ENCODE peak calls at places on chromosomes 16 and 17, in six cellular contexts. One of them, this sample, is unnamed.

GRCh38 chr16:85049864-85050263 is 22.3 kb downstream of the KIAA0513 start:
- DNase-seq in dorsolateral prefrontal cortex: no peak
- DNase-seq in A549: no peak
- DNase-seq in activated B cell treated with CpG ODN at 0.5 μM for 24 hours: no peak
- DNase-seq in breast epithelium: no peak
- DNase-seq in cardiac fibroblast: no peak
- DNase-seq in this sample: no peak

GRCh38 chr16:88321635-88322499 is 60.9 kb upstream of the ZNF469 start:
- DNase-seq in activated B cell treated with CpG ODN at 0.5 μM for 24 hours: no peak
- DNase-seq in cardiac fibroblast: no peak
- DNase-seq in A549: no peak
- DNase-seq in dorsolateral prefrontal cortex: no peak
- DNase-seq in breast epithelium: no peak
- DNase-seq in this sample: no peak

GRCh38 chr16:85851034-85851780 is 47.8 kb upstream of the IRF8 start:
- DNase-seq in dorsolateral prefrontal cortex: no peak
- DNase-seq in cardiac fibroblast: no peak
- DNase-seq in A549: no peak
- DNase-seq in activated B cell treated with CpG ODN at 0.5 μM for 24 hours: no peak
- DNase-seq in breast epithelium: no peak
- DNase-seq in this sample: no peak

GRCh38 chr17:33684714-33685113 is 391.6 kb upstream of the ASIC2 start:
- DNase-seq in cardiac fibroblast: no peak
- DNase-seq in A549: no peak
- DNase-seq in breast epithelium: no peak
- DNase-seq in dorsolateral prefrontal cortex: no peak
- DNase-seq in activated B cell treated with CpG ODN at 0.5 μM for 24 hours: no peak
- DNase-seq in this sample: no peak

GRCh38 chr17:51869387-51869786 is 289.1 kb downstream of the CA10 start:
- DNase-seq in breast epithelium: no peak
- DNase-seq in A549: no peak
- DNase-seq in cardiac fibroblast: peak; percentile 19
- DNase-seq in activated B cell treated with CpG ODN at 0.5 μM for 24 hours: no peak
- DNase-seq in dorsolateral prefrontal cortex: no peak
- DNase-seq in this sample: no peak

GRCh38 chr17:31674717-31675349 is 184.2 kb downstream of the COPRS start:
- DNase-seq in dorsolateral prefrontal cortex: no peak
- DNase-seq in activated B cell treated with CpG ODN at 0.5 μM for 24 hours: no peak
- DNase-seq in A549: no peak
- DNase-seq in cardiac fibroblast: peak; percentile 60
- DNase-seq in breast epithelium: no peak
- DNase-seq in this sample: no peak

GRCh38 chr16:85010446-85010930 is 847 bp downstream of the ZDHHC7 start:
- DNase-seq in A549: no peak
- DNase-seq in cardiac fibroblast: no peak
- DNase-seq in dorsolateral prefrontal cortex: no peak
- DNase-seq in breast epithelium: no peak
- DNase-seq in activated B cell treated with CpG ODN at 0.5 μM for 24 hours: no peak
- DNase-seq in this sample: no peak

GRCh38 chr16:77273815-77274214 is 74.6 kb downstream of the SYCE1L start:
- DNase-seq in cardiac fibroblast: peak; percentile 45
- DNase-seq in breast epithelium: no peak
- DNase-seq in A549: no peak
- DNase-seq in activated B cell treated with CpG ODN at 0.5 μM for 24 hours: no peak
- DNase-seq in dorsolateral prefrontal cortex: no peak
- DNase-seq in this sample: no peak

GRCh38 chr16:84283314-84284167 is 11.1 kb upstream of the WFDC1 start:
- DNase-seq in activated B cell treated with CpG ODN at 0.5 μM for 24 hours: no peak
- DNase-seq in cardiac fibroblast: peak; percentile 16
- DNase-seq in dorsolateral prefrontal cortex: no peak
- DNase-seq in breast epithelium: no peak
- DNase-seq in A549: no peak
- DNase-seq in this sample: no peak

GRCh38 chr17:512926-513325 is 160.3 kb upstream of the RPH3AL start:
- DNase-seq in breast epithelium: no peak
- DNase-seq in activated B cell treated with CpG ODN at 0.5 μM for 24 hours: no peak
- DNase-seq in A549: no peak
- DNase-seq in cardiac fibroblast: no peak
- DNase-seq in dorsolateral prefrontal cortex: no peak
- DNase-seq in this sample: no peak

GRCh38 chr16:87850009-87851006 is 19.0 kb downstream of the SLC7A5 start:
- DNase-seq in breast epithelium: no peak
- DNase-seq in cardiac fibroblast: peak; percentile 51
- DNase-seq in dorsolateral prefrontal cortex: no peak
- DNase-seq in activated B cell treated with CpG ODN at 0.5 μM for 24 hours: peak; percentile 66
- DNase-seq in A549: no peak
- DNase-seq in this sample: peak; percentile 73

GRCh38 chr16:508884-509736 is 18.4 kb upstream of the CAPN15 start:
- DNase-seq in activated B cell treated with CpG ODN at 0.5 μM for 24 hours: no peak
- DNase-seq in A549: no peak
- DNase-seq in dorsolateral prefrontal cortex: no peak
- DNase-seq in cardiac fibroblast: peak; percentile 31
- DNase-seq in breast epithelium: no peak
- DNase-seq in this sample: no peak

GRCh38 chr17:31754239-31754945 is 104.7 kb downstream of the COPRS start:
- DNase-seq in activated B cell treated with CpG ODN at 0.5 μM for 24 hours: no peak
- DNase-seq in breast epithelium: no peak
- DNase-seq in cardiac fibroblast: peak; percentile 91
- DNase-seq in A549: no peak
- DNase-seq in dorsolateral prefrontal cortex: no peak
- DNase-seq in this sample: no peak

GRCh38 chr16:68681038-68681437 is 35.9 kb downstream of the CDH3 start:
- DNase-seq in activated B cell treated with CpG ODN at 0.5 μM for 24 hours: no peak
- DNase-seq in A549: no peak
- DNase-seq in dorsolateral prefrontal cortex: no peak
- DNase-seq in breast epithelium: no peak
- DNase-seq in cardiac fibroblast: no peak
- DNase-seq in this sample: no peak

GRCh38 chr16:86951041-86951822 is 366.0 kb downstream of the C16orf95 start:
- DNase-seq in breast epithelium: no peak
- DNase-seq in activated B cell treated with CpG ODN at 0.5 μM for 24 hours: no peak
- DNase-seq in dorsolateral prefrontal cortex: no peak
- DNase-seq in A549: no peak
- DNase-seq in cardiac fibroblast: no peak
- DNase-seq in this sample: no peak

GRCh38 chr17:4483012-4483840 is 15.5 kb upstream of the SPNS2 start:
- DNase-seq in activated B cell treated with CpG ODN at 0.5 μM for 24 hours: no peak
- DNase-seq in dorsolateral prefrontal cortex: no peak
- DNase-seq in A549: peak; percentile 53
- DNase-seq in cardiac fibroblast: peak; percentile 25
- DNase-seq in breast epithelium: peak; percentile 71
- DNase-seq in this sample: no peak

GRCh38 chr17:81021531-81022370 is 13.2 kb upstream of the BAIAP2 start:
- DNase-seq in dorsolateral prefrontal cortex: no peak
- DNase-seq in activated B cell treated with CpG ODN at 0.5 μM for 24 hours: no peak
- DNase-seq in cardiac fibroblast: no peak
- DNase-seq in A549: no peak
- DNase-seq in breast epithelium: no peak
- DNase-seq in this sample: peak; percentile 8

GRCh38 chr17:52148969-52149351 is 9.6 kb downstream of the CA10 start:
- DNase-seq in dorsolateral prefrontal cortex: no peak
- DNase-seq in A549: no peak
- DNase-seq in cardiac fibroblast: no peak
- DNase-seq in activated B cell treated with CpG ODN at 0.5 μM for 24 hours: no peak
- DNase-seq in breast epithelium: no peak
- DNase-seq in this sample: no peak

DNA sequence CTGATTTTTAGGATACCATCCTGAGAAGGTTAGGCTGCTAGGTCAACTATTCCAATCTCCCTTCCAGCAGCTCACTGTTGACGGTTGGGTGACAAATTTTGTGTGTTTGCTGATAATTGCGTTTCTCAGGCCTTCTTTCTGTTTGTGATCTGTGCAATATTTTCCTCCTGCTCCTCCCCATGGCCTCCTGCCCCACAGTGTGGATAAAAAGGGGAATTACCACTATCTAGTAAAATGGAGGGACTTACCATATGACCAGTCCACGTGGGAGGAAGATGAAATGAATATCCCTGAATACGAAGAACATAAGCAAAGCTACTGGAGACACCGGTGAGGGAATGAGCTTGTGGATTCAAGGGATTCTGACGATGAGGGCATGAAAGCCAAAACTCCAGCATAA is 9.2 kb downstream of the CHD3 start:
- DNase-seq in activated B cell treated with CpG ODN at 0.5 μM for 24 hours: no peak
- DNase-seq in breast epithelium: no peak
- DNase-seq in cardiac fibroblast: peak; percentile 72
- DNase-seq in A549: peak; percentile 55
- DNase-seq in dorsolateral prefrontal cortex: no peak
- DNase-seq in this sample: no peak
- TF ChIP-seq CTCF in activated B cell treated with CpG ODN at 0.5 μM for 24 hours: no peak
- TF ChIP-seq CTCF in breast epithelium: peak; percentile 44
- TF ChIP-seq CTCF in cardiac fibroblast: peak; percentile 45
- TF ChIP-seq CTCF in A549: peak; percentile 64
- TF ChIP-seq CTCF in dorsolateral prefrontal cortex: peak; percentile 76
- TF ChIP-seq CTCF in this sample: peak; percentile 74

GRCh38 chr16:8853150-8853549 is 15.7 kb downstream of the CARHSP1 start:
- DNase-seq in dorsolateral prefrontal cortex: no peak
- DNase-seq in cardiac fibroblast: no peak
- DNase-seq in activated B cell treated with CpG ODN at 0.5 μM for 24 hours: no peak
- DNase-seq in A549: no peak
- DNase-seq in breast epithelium: no peak
- DNase-seq in this sample: no peak

GRCh38 chr16:8854298-8854948 is 14.4 kb downstream of the CARHSP1 start:
- DNase-seq in cardiac fibroblast: no peak
- DNase-seq in activated B cell treated with CpG ODN at 0.5 μM for 24 hours: no peak
- DNase-seq in dorsolateral prefrontal cortex: no peak
- DNase-seq in breast epithelium: no peak
- DNase-seq in A549: no peak
- DNase-seq in this sample: no peak

GRCh38 chr16:8853611-8854010 is 15.2 kb downstream of the CARHSP1 start:
- DNase-seq in breast epithelium: no peak
- DNase-seq in dorsolateral prefrontal cortex: no peak
- DNase-seq in A549: no peak
- DNase-seq in activated B cell treated with CpG ODN at 0.5 μM for 24 hours: no peak
- DNase-seq in cardiac fibroblast: no peak
- DNase-seq in this sample: no peak

GRCh38 chr16:8855972-8856371 is 12.8 kb downstream of the CARHSP1 start:
- DNase-seq in activated B cell treated with CpG ODN at 0.5 μM for 24 hours: no peak
- DNase-seq in cardiac fibroblast: no peak
- DNase-seq in breast epithelium: no peak
- DNase-seq in dorsolateral prefrontal cortex: no peak
- DNase-seq in A549: no peak
- DNase-seq in this sample: no peak

DNA sequence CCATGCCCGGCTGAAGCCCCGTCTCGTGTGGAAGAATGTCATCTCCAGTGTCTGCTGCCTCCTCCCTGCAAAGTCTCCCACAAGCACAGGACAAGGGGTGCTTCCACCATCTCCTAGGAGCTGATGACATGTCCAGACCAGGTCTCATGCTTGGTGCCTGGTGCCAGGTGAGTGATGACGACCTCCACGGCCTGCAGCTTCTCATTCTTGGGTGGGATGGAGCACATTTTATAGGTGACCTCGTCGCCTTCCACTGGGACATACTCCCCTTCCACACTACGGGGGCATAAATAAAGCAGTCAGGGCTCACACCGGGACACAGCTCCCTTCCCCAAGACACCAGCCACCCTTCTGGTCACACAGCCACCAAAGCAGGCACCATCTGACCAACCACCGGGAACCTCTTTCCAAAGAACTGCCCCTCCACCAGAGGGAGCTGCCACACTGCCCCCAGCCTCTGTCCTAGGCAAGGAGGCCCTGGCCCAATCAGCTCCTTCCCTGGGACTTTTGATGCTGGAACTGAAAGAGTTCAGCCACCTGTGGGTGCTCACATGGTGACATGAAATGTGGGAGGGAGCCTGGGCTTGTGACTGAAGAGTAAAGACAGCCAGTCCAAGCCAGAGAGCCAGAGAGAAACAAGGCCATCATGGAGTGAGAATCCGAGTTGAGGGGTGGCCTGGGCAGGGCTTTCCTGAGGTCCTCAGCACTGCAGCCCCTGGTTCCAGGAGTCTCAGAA is 13.6 kb downstream of the CARHSP1 start:
- DNase-seq in breast epithelium: no peak
- DNase-seq in cardiac fibroblast: no peak
- DNase-seq in A549: no peak
- DNase-seq in activated B cell treated with CpG ODN at 0.5 μM for 24 hours: no peak
- DNase-seq in dorsolateral prefrontal cortex: no peak
- DNase-seq in this sample: no peak
- TF ChIP-seq CTCF in breast epithelium: no peak
- TF ChIP-seq CTCF in cardiac fibroblast: peak; percentile 32
- TF ChIP-seq CTCF in A549: no peak
- TF ChIP-seq CTCF in activated B cell treated with CpG ODN at 0.5 μM for 24 hours: no peak
- TF ChIP-seq CTCF in dorsolateral prefrontal cortex: no peak
- TF ChIP-seq CTCF in this sample: no peak

GRCh38 chr17:47733414-47734288 is 615 bp downstream of the TBX21 start:
- DNase-seq in dorsolateral prefrontal cortex: no peak
- DNase-seq in activated B cell treated with CpG ODN at 0.5 μM for 24 hours: peak; percentile 48
- DNase-seq in breast epithelium: peak; percentile 22
- DNase-seq in cardiac fibroblast: no peak
- DNase-seq in A549: no peak
- DNase-seq in this sample: no peak

GRCh38 chr17:47735139-47735464 is 2.1 kb downstream of the TBX21 start:
- DNase-seq in breast epithelium: no peak
- DNase-seq in activated B cell treated with CpG ODN at 0.5 μM for 24 hours: no peak
- DNase-seq in cardiac fibroblast: no peak
- DNase-seq in dorsolateral prefrontal cortex: no peak
- DNase-seq in A549: no peak
- DNase-seq in this sample: no peak

GRCh38 chr17:47732399-47733046 is 513 bp upstream of the TBX21 start:
- DNase-seq in cardiac fibroblast: no peak
- DNase-seq in breast epithelium: no peak
- DNase-seq in activated B cell treated with CpG ODN at 0.5 μM for 24 hours: no peak
- DNase-seq in A549: no peak
- DNase-seq in dorsolateral prefrontal cortex: peak; percentile 11
- DNase-seq in this sample: no peak

GRCh38 chr17:47731396-47731795 is 1.6 kb upstream of the TBX21 start:
- DNase-seq in cardiac fibroblast: no peak
- DNase-seq in breast epithelium: no peak
- DNase-seq in A549: no peak
- DNase-seq in activated B cell treated with CpG ODN at 0.5 μM for 24 hours: no peak
- DNase-seq in dorsolateral prefrontal cortex: no peak
- DNase-seq in this sample: no peak

GRCh38 chr17:47733047-47733413 is at the start of gene TBX21:
- DNase-seq in cardiac fibroblast: peak; percentile 14
- DNase-seq in breast epithelium: peak; percentile 57
- DNase-seq in dorsolateral prefrontal cortex: no peak
- DNase-seq in A549: peak; percentile 90
- DNase-seq in activated B cell treated with CpG ODN at 0.5 μM for 24 hours: peak; percentile 79
- DNase-seq in this sample: no peak
- TF ChIP-seq CTCF in cardiac fibroblast: no peak
- TF ChIP-seq CTCF in breast epithelium: no peak
- TF ChIP-seq CTCF in dorsolateral prefrontal cortex: no peak
- TF ChIP-seq CTCF in A549: peak; percentile 45
- TF ChIP-seq CTCF in activated B cell treated with CpG ODN at 0.5 μM for 24 hours: peak; percentile 43
- TF ChIP-seq CTCF in this sample: no peak

DNA sequence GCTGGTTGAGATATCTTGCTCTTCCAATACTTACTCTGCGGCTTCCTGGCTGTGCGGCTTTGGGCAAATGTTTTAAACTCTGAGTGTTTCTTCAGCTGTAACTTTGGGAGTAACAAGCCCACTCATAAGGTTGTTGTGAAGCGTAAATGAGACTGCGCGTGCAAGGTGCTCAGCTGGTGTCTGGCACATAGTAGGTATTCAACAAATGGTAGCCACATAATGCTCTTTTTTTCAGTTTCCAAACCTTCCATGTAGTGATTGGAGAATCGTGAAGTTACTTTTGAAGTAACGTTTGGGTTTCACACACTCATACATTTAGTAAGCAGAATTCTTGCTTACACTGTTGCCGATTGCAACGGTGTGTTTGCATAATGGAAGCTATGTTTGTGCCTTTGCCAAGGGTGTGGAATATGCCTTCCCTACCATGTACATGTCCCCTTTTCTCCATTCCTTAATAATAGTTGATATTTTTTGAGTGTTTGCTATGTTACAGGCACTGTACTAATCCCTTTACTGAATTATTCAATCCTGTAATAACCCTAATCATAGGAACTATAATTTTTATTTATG is 829 bp downstream of the DHRS7B start:
- DNase-seq in A549: no peak
- DNase-seq in cardiac fibroblast: peak; percentile 16
- DNase-seq in activated B cell treated with CpG ODN at 0.5 μM for 24 hours: no peak
- DNase-seq in breast epithelium: no peak
- DNase-seq in dorsolateral prefrontal cortex: no peak
- DNase-seq in this sample: no peak
- TF ChIP-seq CTCF in A549: no peak
- TF ChIP-seq CTCF in cardiac fibroblast: no peak
- TF ChIP-seq CTCF in activated B cell treated with CpG ODN at 0.5 μM for 24 hours: no peak
- TF ChIP-seq CTCF in breast epithelium: no peak
- TF ChIP-seq CTCF in dorsolateral prefrontal cortex: no peak
- TF ChIP-seq CTCF in this sample: no peak

This sample was measured in CD14-positive monocyte.